ENCODE peak calls at places on chromosome 4, in seven cellular contexts. I is neural crest cell; K is pancreas; T is HEK293T; O is GM04503; S is stimulated activated CD4-positive, alpha-beta T cell treated with anti-CD3 and anti-CD28 coated beads, Interleukin-1b, Interleukin-23, amount 100 ng/mL, for 1 hour; R is activated gamma-delta T cell treated with anti-CD3 and anti-CD28 coated beads, Interleukin-2, amount 50 U/mL, for 16 hours. B is an unnamed sample.

GRCh38 chr4:11626046-11626445 is 197.4 kb upstream of the HS3ST1 start:
- DNase-seq in I (no peak), K (no peak), T (no peak), O (no peak), S (no peak), R (no peak), B (no peak)

GRCh38 chr4:182297659-182298058 is 54.5 kb downstream of the TENM3 start:
- DNase-seq in I (no peak), K (no peak), T (no peak), O (no peak), S (no peak), R (no peak), B (no peak)

GRCh38 chr4:76547167-76547760 is 112.2 kb downstream of the SHROOM3 start:
- DNase-seq in I (no peak), K (no peak), T (no peak), O (no peak), S (no peak), R (no peak), B (no peak)

GRCh38 chr4:110527156-110527555 is 51.2 kb downstream of the ENPEP start:
- DNase-seq in I (no peak), K (no peak), T (no peak), O (no peak), S (no peak), R (no peak), B (no peak)

GRCh38 chr4:104591505-104591904 is 96.8 kb upstream of the CXXC4 start:
- DNase-seq in I (peak; percentile 19), K (no peak), T (no peak), O (no peak), S (no peak), R (no peak), B (no peak)

GRCh38 chr4:108502366-108502765 is 118.0 kb upstream of the RPL34 start:
- DNase-seq in I (no peak), K (no peak), T (no peak), O (no peak), S (no peak), R (no peak), B (no peak)

GRCh38 chr4:22573198-22573597 is 57.3 kb upstream of the ADGRA3 start:
- DNase-seq in I (no peak), K (peak; percentile 69), T (no peak), O (no peak), S (no peak), R (no peak), B (no peak)

GRCh38 chr4:51960486-51960885 is 59.7 kb downstream of the LRRC66 start:
- DNase-seq in I (no peak), K (no peak), T (no peak), O (no peak), S (no peak), R (no peak), B (no peak)

GRCh38 chr4:147546341-147546740 is 65.4 kb downstream of the EDNRA start:
- DNase-seq in I (no peak), K (no peak), T (no peak), O (peak; percentile 73), S (no peak), R (no peak), B (peak; percentile 30)

GRCh38 chr4:172865531-172866127 is 303.0 kb upstream of the GALNT7 start:
- DNase-seq in I (no peak), K (no peak), T (no peak), O (no peak), S (no peak), R (no peak), B (no peak)

GRCh38 chr4:144985536-144985935 is 112.5 kb downstream of the ANAPC10 start:
- DNase-seq in I (no peak), K (no peak), T (no peak), O (peak; percentile 20), S (no peak), R (no peak), B (no peak)

GRCh38 chr4:17817027-17817426 is 6.2 kb downstream of the NCAPG start:
- DNase-seq in I (no peak), K (no peak), T (no peak), O (peak; percentile 53), S (no peak), R (no peak), B (peak; percentile 50)

GRCh38 chr4:60019180-60019579 is 1180.9 kb upstream of the ADGRL3 start:
- DNase-seq in I (no peak), K (no peak), T (no peak), O (no peak), S (no peak), R (no peak), B (no peak)

GRCh38 chr4:1506956-1507721 is 100.9 kb upstream of the NKX1-1 start:
- DNase-seq in I (no peak), K (no peak), T (no peak), O (no peak), S (no peak), R (no peak), B (no peak)

GRCh38 chr4:126223784-126224407 is 909.1 kb downstream of the FAT4 start:
- DNase-seq in I (no peak), K (no peak), T (no peak), O (no peak), S (no peak), R (no peak), B (peak; percentile 6)

GRCh38 chr4:138864961-138865720 is 150.4 kb upstream of the NOCT start:
- DNase-seq in I (no peak), K (peak; percentile 17), T (no peak), O (no peak), S (no peak), R (no peak), B (no peak)

B was measured in NCI-H460.